ENCODE peak calls at places on chromosome 1, in seven cellular contexts. One of them, this sample, is unnamed.

GRCh38 chr1:78171736-78172590 is 126.2 kb downstream of the GIPC2 start:
- DNase-seq in endothelial cell: no peak
- DNase-seq in mucosa of descending colon: no peak
- DNase-seq in heart right ventricle: no peak
- DNase-seq in cardiac fibroblast: peak; percentile 72
- DNase-seq in A549: no peak
- DNase-seq in fibroblast of lung: peak; percentile 30
- DNase-seq in this sample: peak; percentile 23

GRCh38 chr1:3172431-3173112 is 103.6 kb downstream of the PRDM16 start:
- DNase-seq in A549: no peak
- DNase-seq in mucosa of descending colon: no peak
- DNase-seq in fibroblast of lung: no peak
- DNase-seq in cardiac fibroblast: no peak
- DNase-seq in heart right ventricle: no peak
- DNase-seq in endothelial cell: no peak
- DNase-seq in this sample: no peak

GRCh38 chr1:58251415-58252073 is 295.0 kb downstream of the OMA1 start:
- DNase-seq in endothelial cell: peak; percentile 29
- DNase-seq in mucosa of descending colon: peak; percentile 7
- DNase-seq in heart right ventricle: no peak
- DNase-seq in A549: no peak
- DNase-seq in fibroblast of lung: no peak
- DNase-seq in cardiac fibroblast: peak; percentile 3
- DNase-seq in this sample: no peak

GRCh38 chr1:96313216-96313615 is 408.4 kb upstream of the PTBP2 start:
- DNase-seq in endothelial cell: no peak
- DNase-seq in fibroblast of lung: peak; percentile 87
- DNase-seq in mucosa of descending colon: no peak
- DNase-seq in cardiac fibroblast: peak; percentile 64
- DNase-seq in A549: no peak
- DNase-seq in heart right ventricle: no peak
- DNase-seq in this sample: peak; percentile 38

GRCh38 chr1:155967410-155968400 is 10.6 kb downstream of the ARHGEF2 start:
- DNase-seq in endothelial cell: peak; percentile 56
- DNase-seq in fibroblast of lung: peak; percentile 73
- DNase-seq in heart right ventricle: peak; percentile 50
- DNase-seq in cardiac fibroblast: peak; percentile 28
- DNase-seq in mucosa of descending colon: no peak
- DNase-seq in A549: no peak
- DNase-seq in this sample: no peak

GRCh38 chr1:27601771-27602509 is 2.0 kb downstream of the AHDC1 start:
- DNase-seq in mucosa of descending colon: peak; percentile 30
- DNase-seq in heart right ventricle: peak; percentile 60
- DNase-seq in A549: no peak
- DNase-seq in cardiac fibroblast: no peak
- DNase-seq in fibroblast of lung: no peak
- DNase-seq in endothelial cell: peak; percentile 24
- DNase-seq in this sample: no peak

GRCh38 chr1:29096255-29096896 is 27.3 kb downstream of the TMEM200B start:
- DNase-seq in fibroblast of lung: no peak
- DNase-seq in cardiac fibroblast: no peak
- DNase-seq in A549: no peak
- DNase-seq in heart right ventricle: no peak
- DNase-seq in endothelial cell: no peak
- DNase-seq in mucosa of descending colon: no peak
- DNase-seq in this sample: no peak

GRCh38 chr1:245096330-245097066 is 58.3 kb upstream of the KIF26B start:
- DNase-seq in fibroblast of lung: no peak
- DNase-seq in mucosa of descending colon: no peak
- DNase-seq in cardiac fibroblast: no peak
- DNase-seq in endothelial cell: no peak
- DNase-seq in A549: no peak
- DNase-seq in heart right ventricle: no peak
- DNase-seq in this sample: no peak

GRCh38 chr1:63874278-63874880 is 100.6 kb downstream of the ROR1 start:
- DNase-seq in fibroblast of lung: no peak
- DNase-seq in heart right ventricle: no peak
- DNase-seq in A549: no peak
- DNase-seq in endothelial cell: no peak
- DNase-seq in mucosa of descending colon: no peak
- DNase-seq in cardiac fibroblast: peak; percentile 32
- DNase-seq in this sample: no peak

GRCh38 chr1:166165661-166166399 is 971 bp downstream of the FAM78B start:
- DNase-seq in heart right ventricle: peak; percentile 19
- DNase-seq in fibroblast of lung: peak; percentile 26
- DNase-seq in mucosa of descending colon: peak; percentile 25
- DNase-seq in endothelial cell: peak; percentile 15
- DNase-seq in cardiac fibroblast: no peak
- DNase-seq in A549: no peak
- DNase-seq in this sample: no peak

GRCh38 chr1:9181176-9181906 is 52.4 kb upstream of the GPR157 start:
- DNase-seq in fibroblast of lung: peak; percentile 72
- DNase-seq in heart right ventricle: peak; percentile 82
- DNase-seq in A549: peak; percentile 68
- DNase-seq in endothelial cell: peak; percentile 93
- DNase-seq in mucosa of descending colon: peak; percentile 80
- DNase-seq in cardiac fibroblast: peak; percentile 72
- DNase-seq in this sample: no peak

GRCh38 chr1:9182784-9183257 is 51.8 kb upstream of the H6PD start:
- DNase-seq in endothelial cell: peak; percentile 18
- DNase-seq in mucosa of descending colon: no peak
- DNase-seq in A549: no peak
- DNase-seq in fibroblast of lung: no peak
- DNase-seq in cardiac fibroblast: no peak
- DNase-seq in heart right ventricle: no peak
- DNase-seq in this sample: no peak

GRCh38 chr1:9183441-9183840 is 51.1 kb upstream of the H6PD start:
- DNase-seq in fibroblast of lung: no peak
- DNase-seq in endothelial cell: no peak
- DNase-seq in A549: no peak
- DNase-seq in heart right ventricle: no peak
- DNase-seq in cardiac fibroblast: no peak
- DNase-seq in mucosa of descending colon: no peak
- DNase-seq in this sample: no peak

GRCh38 chr1:9183898-9184297 is 50.7 kb upstream of the H6PD start:
- DNase-seq in heart right ventricle: no peak
- DNase-seq in endothelial cell: no peak
- DNase-seq in cardiac fibroblast: no peak
- DNase-seq in A549: no peak
- DNase-seq in mucosa of descending colon: no peak
- DNase-seq in fibroblast of lung: no peak
- DNase-seq in this sample: no peak

DNA sequence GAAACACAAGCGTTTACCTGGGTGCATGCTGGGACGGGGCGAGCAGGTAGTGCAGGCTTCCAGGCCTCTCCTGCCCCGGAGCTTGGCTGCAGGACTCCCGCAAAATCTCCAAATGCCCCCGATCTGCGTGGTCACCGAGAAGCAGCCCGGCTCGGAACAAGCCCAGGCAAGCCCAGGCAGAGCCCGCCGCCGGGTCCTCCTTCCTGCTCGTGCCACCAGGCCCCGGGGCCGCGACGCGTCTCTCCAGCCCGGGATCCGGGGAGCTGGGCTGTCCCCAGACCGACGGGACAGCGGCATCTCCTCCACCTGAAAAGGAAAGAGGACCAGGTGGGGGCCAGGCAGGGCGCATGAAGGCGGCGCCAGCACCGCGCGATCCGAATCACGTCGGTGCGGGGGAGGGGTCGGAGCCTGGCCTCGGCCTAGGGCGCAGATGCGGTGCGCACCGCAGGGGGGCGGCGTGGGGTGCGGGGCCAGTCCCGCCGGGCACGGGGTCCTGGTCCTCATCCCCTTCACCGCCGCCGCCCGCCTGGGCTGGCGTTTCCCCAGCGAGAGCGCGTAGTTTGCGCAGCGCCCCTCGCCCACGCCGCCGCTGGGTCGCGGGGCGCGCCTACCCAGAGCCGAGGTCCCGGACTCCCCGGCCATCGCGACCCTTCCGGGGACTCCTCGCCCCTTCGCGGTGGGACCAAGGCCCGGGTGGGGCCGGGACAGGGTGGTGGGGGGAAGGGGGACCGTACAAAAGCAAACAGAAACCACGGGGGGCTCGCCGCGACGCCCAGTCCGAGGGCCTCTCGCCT is 52.4 kb upstream of the H6PD start:
- DNase-seq in cardiac fibroblast: peak; percentile 54
- DNase-seq in A549: no peak
- DNase-seq in endothelial cell: peak; percentile 58
- DNase-seq in fibroblast of lung: peak; percentile 45
- DNase-seq in heart right ventricle: peak; percentile 43
- DNase-seq in mucosa of descending colon: peak; percentile 36
- DNase-seq in this sample: no peak
- TF ChIP-seq CTCF in cardiac fibroblast: no peak
- TF ChIP-seq CTCF in A549: peak; percentile 10
- TF ChIP-seq CTCF in endothelial cell: no peak
- TF ChIP-seq CTCF in fibroblast of lung: no peak
- TF ChIP-seq CTCF in heart right ventricle: no peak
- TF ChIP-seq CTCF in mucosa of descending colon: no peak
- TF ChIP-seq CTCF in this sample: peak; percentile 36

DNA sequence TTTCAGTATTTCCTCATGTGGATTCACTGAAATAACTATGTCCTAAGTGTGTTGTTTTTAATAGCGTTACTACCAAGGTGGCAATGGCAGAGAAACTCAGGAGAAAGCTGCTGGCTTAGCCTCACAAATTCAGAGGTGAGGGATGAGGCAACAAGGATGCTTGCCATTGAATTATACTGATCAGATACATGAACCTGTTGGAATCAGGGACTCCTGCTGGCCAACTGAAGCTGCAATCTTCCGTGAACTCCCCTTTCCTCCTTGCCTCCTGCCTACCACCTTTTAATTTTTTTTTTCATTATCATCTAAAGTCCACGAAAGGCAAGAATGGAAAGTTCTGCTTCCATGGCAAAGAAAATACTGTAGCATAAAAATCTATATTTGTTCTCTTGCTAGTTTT is 254.7 kb downstream of the NFIA start:
- DNase-seq in endothelial cell: no peak
- DNase-seq in A549: no peak
- DNase-seq in heart right ventricle: no peak
- DNase-seq in mucosa of descending colon: no peak
- DNase-seq in fibroblast of lung: peak; percentile 11
- DNase-seq in cardiac fibroblast: peak; percentile 37
- DNase-seq in this sample: no peak
- TF ChIP-seq CTCF in endothelial cell: no peak
- TF ChIP-seq CTCF in A549: peak; percentile 20
- TF ChIP-seq CTCF in heart right ventricle: no peak
- TF ChIP-seq CTCF in mucosa of descending colon: no peak
- TF ChIP-seq CTCF in fibroblast of lung: peak; percentile 27
- TF ChIP-seq CTCF in cardiac fibroblast: peak; percentile 14
- TF ChIP-seq CTCF in this sample: no peak

DNA sequence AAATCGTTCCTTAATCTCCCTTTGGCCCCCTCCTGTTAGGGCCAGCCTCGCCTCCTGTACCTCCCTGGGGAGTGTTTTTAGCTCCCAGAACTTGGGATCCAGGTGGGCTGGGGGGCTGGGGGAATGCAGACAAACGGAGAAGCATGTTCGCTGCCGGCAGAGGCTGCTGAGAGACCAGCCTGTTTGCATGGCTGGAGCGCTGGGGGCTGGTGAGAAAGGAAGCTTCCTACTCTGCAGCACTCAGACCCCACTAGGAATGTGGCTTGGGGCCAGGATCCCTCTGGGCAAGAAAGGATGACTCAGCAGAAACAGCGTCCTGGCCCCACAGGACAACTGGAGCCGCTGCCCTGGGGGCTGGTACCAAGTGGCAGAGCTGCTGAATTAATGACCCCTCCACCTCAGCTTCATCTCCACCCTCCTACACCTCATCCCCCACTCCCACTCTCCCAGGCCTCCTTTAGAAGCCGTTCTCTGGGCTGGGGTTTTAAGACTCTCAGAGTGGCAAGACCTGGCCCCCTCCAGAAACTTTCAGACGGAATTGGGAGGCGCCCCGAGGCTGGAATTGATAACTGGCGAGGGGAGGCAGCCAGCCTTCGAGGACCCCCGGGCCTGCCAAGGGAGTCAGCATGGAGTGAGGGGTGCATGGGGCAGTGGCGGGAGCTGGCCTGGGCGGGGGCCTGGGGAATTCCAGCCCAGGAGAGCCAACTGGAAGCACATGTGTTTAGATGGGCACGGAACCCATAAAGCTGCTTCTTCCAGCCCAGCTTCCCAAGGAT is 28.5 kb upstream of the EPS8L3 start:
- DNase-seq in mucosa of descending colon: peak; percentile 69
- DNase-seq in heart right ventricle: peak; percentile 73
- DNase-seq in fibroblast of lung: peak; percentile 92
- DNase-seq in endothelial cell: peak; percentile 53
- DNase-seq in A549: peak; percentile 75
- DNase-seq in cardiac fibroblast: peak; percentile 85
- DNase-seq in this sample: peak; percentile 77
- TF ChIP-seq CTCF in mucosa of descending colon: no peak
- TF ChIP-seq CTCF in heart right ventricle: peak; percentile 44
- TF ChIP-seq CTCF in fibroblast of lung: peak; percentile 69
- TF ChIP-seq CTCF in endothelial cell: no peak
- TF ChIP-seq CTCF in A549: peak; percentile 51
- TF ChIP-seq CTCF in cardiac fibroblast: peak; percentile 41
- TF ChIP-seq CTCF in this sample: peak; percentile 76

GRCh38 chr1:32471695-32472362 is 7.0 kb downstream of the ZBTB8B start:
- DNase-seq in fibroblast of lung: no peak
- DNase-seq in cardiac fibroblast: no peak
- DNase-seq in mucosa of descending colon: no peak
- DNase-seq in A549: no peak
- DNase-seq in endothelial cell: no peak
- DNase-seq in heart right ventricle: no peak
- DNase-seq in this sample: no peak

GRCh38 chr1:32474954-32475353 is 10.1 kb downstream of the ZBTB8B start:
- DNase-seq in fibroblast of lung: no peak
- DNase-seq in endothelial cell: no peak
- DNase-seq in heart right ventricle: no peak
- DNase-seq in cardiac fibroblast: no peak
- DNase-seq in mucosa of descending colon: no peak
- DNase-seq in A549: no peak
- DNase-seq in this sample: no peak

GRCh38 chr1:32468791-32469190 is 3.9 kb downstream of the ZBTB8B start:
- DNase-seq in fibroblast of lung: no peak
- DNase-seq in endothelial cell: no peak
- DNase-seq in cardiac fibroblast: no peak
- DNase-seq in A549: no peak
- DNase-seq in mucosa of descending colon: no peak
- DNase-seq in heart right ventricle: no peak
- DNase-seq in this sample: no peak

GRCh38 chr1:32470431-32470830 is 5.6 kb downstream of the ZBTB8B start:
- DNase-seq in fibroblast of lung: peak; percentile 25
- DNase-seq in heart right ventricle: no peak
- DNase-seq in cardiac fibroblast: no peak
- DNase-seq in mucosa of descending colon: no peak
- DNase-seq in A549: no peak
- DNase-seq in endothelial cell: no peak
- DNase-seq in this sample: no peak

DNA sequence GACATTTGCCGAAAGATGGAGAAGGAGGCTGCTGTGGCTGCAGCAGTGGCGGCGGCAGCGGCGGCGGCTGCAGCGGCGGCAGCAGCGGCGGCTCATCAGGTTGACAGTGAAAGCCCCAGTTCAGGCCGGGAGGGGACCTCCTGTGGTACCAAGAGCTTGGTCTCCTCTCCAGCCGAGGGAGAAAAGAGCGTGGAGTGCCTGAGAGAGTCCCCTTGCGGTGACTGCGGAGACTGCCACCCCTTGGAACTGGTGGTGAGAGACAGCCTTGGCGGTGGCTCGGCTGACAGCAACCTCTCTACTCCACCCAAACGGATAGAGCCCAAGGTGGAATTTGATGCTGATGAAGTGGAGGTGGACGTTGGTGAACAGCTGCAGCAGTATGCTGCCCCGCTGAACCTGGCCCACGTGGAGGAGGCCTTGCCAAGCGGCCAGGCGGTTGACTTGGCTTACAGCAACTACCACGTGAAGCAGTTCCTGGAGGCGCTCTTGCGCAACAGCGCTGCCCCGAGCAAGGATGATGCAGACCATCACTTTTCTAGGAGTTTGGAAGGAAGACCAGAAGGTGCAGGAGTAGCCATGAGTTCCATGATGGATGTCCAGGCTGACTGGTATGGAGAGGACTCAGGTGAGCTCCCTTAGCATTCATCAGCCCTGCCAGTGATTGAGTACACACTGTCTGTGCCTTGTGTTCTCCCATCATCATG is 6.3 kb downstream of the ZBTB8B start:
- DNase-seq in cardiac fibroblast: no peak
- DNase-seq in endothelial cell: no peak
- DNase-seq in A549: no peak
- DNase-seq in fibroblast of lung: no peak
- DNase-seq in heart right ventricle: no peak
- DNase-seq in mucosa of descending colon: peak; percentile 15
- DNase-seq in this sample: no peak
- TF ChIP-seq CTCF in cardiac fibroblast: peak; percentile 48
- TF ChIP-seq CTCF in endothelial cell: no peak
- TF ChIP-seq CTCF in A549: no peak
- TF ChIP-seq CTCF in fibroblast of lung: peak; percentile 18
- TF ChIP-seq CTCF in heart right ventricle: peak; percentile 40
- TF ChIP-seq CTCF in mucosa of descending colon: no peak
- TF ChIP-seq CTCF in this sample: peak; percentile 6